ENCODE peak calls at places on chromosomes 4 and X, in eight cellular contexts. A is lower lobe of right lung, L is NCI-H2227 treated with DMSO at 0.1 percent for 48 hours, U is AG10803, K is astrocyte of the hippocampus, X is NCI-H82, N is hypothalamus, V is ascending aorta. T is an unnamed sample.

GRCh38 chr4:89482248-89482647 is 174.6 kb upstream of the GPRIN3 start:
- DNase-seq in N (no peak), L (peak; percentile 36), K (peak; percentile 45), U (peak; percentile 22), X (peak; percentile 77), A (no peak), V (no peak), T (no peak)

GRCh38 chrX:981791-982626 is 230.4 kb downstream of the CRLF2 start:
- DNase-seq in A (no peak), X (no peak), N (no peak), V (no peak), U (no peak), L (no peak), K (no peak), T (no peak)

GRCh38 chrX:24002792-24003191 is 24.2 kb downstream of the KLHL15 start:
- DNase-seq in N (no peak), V (no peak), A (no peak), L (no peak), K (no peak), X (no peak), U (no peak), T (no peak)

GRCh38 chr4:126071346-126072333 is 756.9 kb downstream of the FAT4 start:
- DNase-seq in A (no peak), V (no peak), L (peak; percentile 4), K (peak; percentile 90), X (no peak), U (peak; percentile 80), N (peak; percentile 12), T (peak; percentile 22)

GRCh38 chr4:20954541-20954940 is 254.3 kb downstream of the PACRGL start:
- DNase-seq in K (no peak), U (no peak), N (no peak), V (no peak), A (no peak), L (no peak), X (peak; percentile 16), T (no peak)

GRCh38 chr4:165378763-165379631 is at the start of gene CPE:
- DNase-seq in N (peak; percentile 86), X (peak; percentile 90), L (peak; percentile 68), A (peak; percentile 82), V (peak; percentile 23), K (peak; percentile 94), U (peak; percentile 49), T (peak; percentile 82)

GRCh38 chrX:64792598-64793337 is 183.5 kb downstream of the ZC4H2 start:
- DNase-seq in A (no peak), K (no peak), V (no peak), U (no peak), N (no peak), L (no peak), X (no peak), T (no peak)

GRCh38 chr4:153204247-153205027 is at the start of gene TRIM2:
- DNase-seq in A (peak; percentile 72), K (peak; percentile 84), N (peak; percentile 84), U (peak; percentile 16), L (peak; percentile 50), V (no peak), X (peak; percentile 80), T (peak; percentile 88)

GRCh38 chr4:53622739-53623151 is 31.5 kb upstream of the LNX1 start:
- DNase-seq in K (no peak), X (no peak), U (peak; percentile 79), A (no peak), L (no peak), V (no peak), N (no peak), T (no peak)

GRCh38 chr4:69731826-69732225 is 28.6 kb downstream of the SULT1B1 start:
- DNase-seq in V (no peak), L (no peak), K (no peak), U (no peak), N (no peak), X (no peak), A (no peak), T (no peak)

GRCh38 chr4:76279462-76279861 is 27.1 kb upstream of the STBD1 start:
- DNase-seq in A (no peak), L (no peak), U (no peak), V (no peak), N (no peak), K (no peak), X (no peak), T (no peak)

GRCh38 chr4:137125011-137125410 is 407.3 kb downstream of the PCDH18 start:
- DNase-seq in X (peak; percentile 54), K (peak; percentile 10), U (peak; percentile 66), V (no peak), L (no peak), A (no peak), N (no peak), T (no peak)

GRCh38 chr4:94577136-94577535 is 125.4 kb downstream of the PDLIM5 start:
- DNase-seq in L (no peak), K (peak; percentile 95), A (no peak), V (no peak), U (peak; percentile 74), N (peak; percentile 69), X (peak; percentile 91), T (peak; percentile 57)

GRCh38 chrX:39875834-39876625 is 221.7 kb downstream of the BCOR start:
- DNase-seq in U (no peak), K (no peak), N (no peak), L (no peak), V (no peak), A (no peak), X (peak; percentile 87), T (no peak)

GRCh38 chrX:10011991-10012390 is 44.8 kb downstream of the CLDN34 start:
- DNase-seq in X (no peak), V (no peak), N (no peak), K (no peak), L (no peak), U (no peak), A (peak; percentile 52), T (no peak)

GRCh38 chrX:136204571-136204970 is 46.6 kb downstream of the MAP7D3 start:
- DNase-seq in V (no peak), X (no peak), K (peak; percentile 68), U (peak; percentile 83), L (no peak), N (no peak), A (peak; percentile 57), T (no peak)

GRCh38 chr4:168560184-168560834 is 63.5 kb downstream of the PALLD start:
- DNase-seq in N (no peak), K (peak; percentile 39), A (no peak), V (no peak), L (no peak), U (peak; percentile 46), X (no peak), T (no peak)

GRCh38 chr4:86870442-86871069 is 21.4 kb upstream of the SLC10A6 start:
- DNase-seq in X (no peak), N (no peak), A (no peak), L (no peak), K (no peak), V (no peak), U (no peak), T (no peak)

GRCh38 chrX:116289592-116289991 is 119.0 kb downstream of the AGTR2 start:
- DNase-seq in U (no peak), V (no peak), A (no peak), X (no peak), L (no peak), N (no peak), K (no peak), T (no peak)

GRCh38 chr4:83114576-83114975 is at the start of gene PLAC8:
- DNase-seq in L (no peak), U (no peak), N (no peak), K (peak; percentile 35), X (no peak), A (no peak), V (no peak), T (no peak)

GRCh38 chr4:152359208-152360044 is 176.5 kb downstream of the FBXW7 start:
- DNase-seq in N (no peak), K (no peak), V (no peak), L (no peak), U (no peak), A (no peak), X (no peak), T (no peak)

GRCh38 chrX:118554511-118554910 is 58.9 kb downstream of the DOCK11 start:
- DNase-seq in X (no peak), A (no peak), K (no peak), L (no peak), U (no peak), V (no peak), N (no peak), T (no peak)

GRCh38 chrX:136689441-136689840 is 41.5 kb downstream of the CD40LG start:
- DNase-seq in V (no peak), L (no peak), A (no peak), K (peak; percentile 51), U (no peak), X (no peak), N (no peak), T (no peak)

GRCh38 chr4:26839534-26839951 is 21.1 kb upstream of the STIM2 start:
- DNase-seq in U (peak; percentile 55), N (no peak), V (no peak), K (no peak), L (no peak), X (peak; percentile 83), A (no peak), T (no peak)

GRCh38 chr4:157713342-157713741 is 459.5 kb downstream of the GASK1B start:
- DNase-seq in L (no peak), N (no peak), A (no peak), K (peak; percentile 3), U (no peak), X (peak; percentile 97), V (no peak), T (no peak)

GRCh38 chr4:26779674-26780073 is 81.0 kb upstream of the STIM2 start:
- DNase-seq in A (no peak), L (no peak), U (peak; percentile 67), V (no peak), X (no peak), N (no peak), K (peak; percentile 74), T (no peak)

GRCh38 chr4:107631568-107631967 is 88.5 kb downstream of the PAPSS1 start:
- DNase-seq in V (no peak), L (no peak), K (peak; percentile 20), U (peak; percentile 46), A (no peak), N (no peak), X (no peak), T (no peak)

GRCh38 chrX:147228153-147228552 is 413.6 kb upstream of the CXorf51A start:
- DNase-seq in V (no peak), L (no peak), U (no peak), N (no peak), X (no peak), A (no peak), K (no peak), T (no peak)

GRCh38 chrX:39866229-39866628 is 231.5 kb downstream of the BCOR start:
- DNase-seq in K (no peak), A (no peak), U (no peak), N (no peak), X (no peak), L (no peak), V (no peak), T (no peak)

GRCh38 chr4:182818926-182819730 is 98.1 kb downstream of the DCTD start:
- DNase-seq in V (no peak), K (no peak), N (no peak), A (no peak), U (no peak), L (no peak), X (no peak), T (no peak)

GRCh38 chr4:26088433-26088928 is 174.5 kb downstream of the SMIM20 start:
- DNase-seq in A (no peak), N (no peak), X (no peak), V (no peak), L (no peak), U (peak; percentile 77), K (no peak), T (no peak)

T was measured in head of caudate nucleus.